ENCODE peak calls at places on chromosomes 5 and 9, in six cellular contexts. U is endothelial cell of umbilical vein, X is aorta, F is body of pancreas, R is HuH-7.5, L is ELF-1. T is an unnamed sample.

GRCh38 chr5:109249126-109249525 is 160.6 kb downstream of the PJA2 start:
- DNase-seq in U (no peak), F (no peak), X (no peak), L (no peak), R (no peak), T (no peak)

GRCh38 chr9:94086961-94087360 is 2.7 kb downstream of the PTPDC1 start:
- DNase-seq in R (no peak), X (no peak), F (no peak), U (no peak), L (no peak), T (no peak)

GRCh38 chr9:38081356-38082108 is 12.5 kb upstream of the SHB start:
- DNase-seq in X (no peak), R (no peak), U (no peak), L (no peak), F (no peak), T (no peak)

GRCh38 chr5:156475831-156476551 is 149.0 kb downstream of the SGCD start:
- DNase-seq in L (peak), X (no peak), U (no peak), F (peak), R (no peak), T (no peak)

GRCh38 chr5:139862313-139862712 is 66.7 kb downstream of the PSD2 start:
- DNase-seq in U (peak), X (no peak), L (no peak), R (no peak), F (no peak), T (no peak)

GRCh38 chr5:147393866-147394265 is 116.0 kb downstream of the DPYSL3 start:
- DNase-seq in L (no peak), R (no peak), X (no peak), U (no peak), F (no peak), T (no peak)

GRCh38 chr5:6525910-6526309 is 77.3 kb downstream of the UBE2QL1 start:
- DNase-seq in F (peak), U (peak), X (no peak), L (peak), R (peak), T (no peak)

GRCh38 chr5:174750720-174751119 is 26.3 kb downstream of the MSX2 start:
- DNase-seq in R (no peak), U (no peak), F (no peak), X (no peak), L (no peak), T (no peak)

GRCh38 chr5:135127604-135128240 is 93.7 kb upstream of the PITX1 start:
- DNase-seq in R (peak), F (no peak), X (no peak), L (peak), U (no peak), T (no peak)

GRCh38 chr9:133761641-133762248 is 23.6 kb upstream of the SARDH start:
- DNase-seq in U (no peak), X (peak), L (no peak), R (no peak), F (no peak), T (no peak)

GRCh38 chr9:122050167-122050566 is 42.9 kb downstream of the TTLL11 start:
- DNase-seq in X (no peak), R (no peak), U (no peak), L (no peak), F (no peak), T (no peak)

GRCh38 chr5:143066556-143067281 is 296.5 kb downstream of the ARHGAP26 start:
- DNase-seq in L (no peak), U (no peak), R (no peak), X (no peak), F (peak), T (no peak)

GRCh38 chr9:129610473-129611301 is 10.2 kb downstream of the C9orf50 start:
- DNase-seq in U (peak), F (peak), X (peak), L (peak), R (peak), T (peak)

GRCh38 chr9:37336150-37336549 is 86.3 kb upstream of the GRHPR start:
- DNase-seq in F (peak), U (no peak), L (no peak), X (no peak), R (no peak), T (no peak)

GRCh38 chr9:73531658-73532057 is 380.0 kb downstream of the ANXA1 start:
- DNase-seq in F (no peak), X (no peak), R (no peak), U (no peak), L (no peak), T (no peak)

GRCh38 chr9:35616681-35617459 is 1.3 kb downstream of the CD72 start:
- DNase-seq in F (peak), L (peak), R (no peak), X (peak), U (peak), T (peak)

GRCh38 chr9:9412241-9412640 is 1200.6 kb downstream of the PTPRD start:
- DNase-seq in U (no peak), L (peak), F (no peak), R (no peak), X (no peak), T (no peak)

GRCh38 chr5:37501152-37501551 is 122.0 kb downstream of the WDR70 start:
- DNase-seq in F (no peak), R (no peak), L (no peak), X (no peak), U (peak), T (no peak)

GRCh38 chr5:126363658-126364057 is 59.6 kb upstream of the GRAMD2B start:
- DNase-seq in F (no peak), X (no peak), L (no peak), U (no peak), R (no peak), T (no peak)

GRCh38 chr5:80934751-80935150 is 25.4 kb upstream of the RASGRF2 start:
- DNase-seq in F (no peak), X (no peak), L (peak), R (no peak), U (no peak), T (no peak)

GRCh38 chr9:97954550-97954989 is 16.6 kb upstream of the HEMGN start:
- DNase-seq in U (peak), L (peak), R (peak), F (peak), X (no peak), T (peak)

GRCh38 chr9:104748359-104749031 is 1.0 kb downstream of the NIPSNAP3A start:
- DNase-seq in F (no peak), U (peak), L (no peak), X (no peak), R (no peak), T (no peak)

GRCh38 chr9:4894076-4894475 is 91.0 kb upstream of the JAK2 start:
- DNase-seq in F (no peak), U (no peak), L (no peak), X (no peak), R (no peak), T (no peak)

GRCh38 chr9:88952976-88953375 is 38.3 kb upstream of the S1PR3 start:
- DNase-seq in X (no peak), F (no peak), R (no peak), U (no peak), L (no peak), T (no peak)

GRCh38 chr5:58136416-58136815 is 323.5 kb downstream of the PLK2 start:
- DNase-seq in R (no peak), U (no peak), F (no peak), L (no peak), X (no peak), T (no peak)

GRCh38 chr9:5787759-5788329 is 45.1 kb downstream of the ERMP1 start:
- DNase-seq in L (no peak), X (no peak), F (no peak), U (no peak), R (no peak), T (no peak)

GRCh38 chr5:17317499-17317898 is 100.1 kb downstream of the BASP1 start:
- DNase-seq in U (no peak), X (no peak), L (no peak), F (no peak), R (no peak), T (no peak)

GRCh38 chr9:101458955-101459631 is 23.5 kb upstream of the ALDOB start:
- DNase-seq in X (no peak), U (peak), R (peak), L (peak), F (peak), T (no peak)

GRCh38 chr5:220008-220407 is 1.9 kb downstream of the SDHA start:
- DNase-seq in L (no peak), U (peak), X (no peak), F (no peak), R (no peak), T (no peak)

GRCh38 chr9:115022760-115023434 is 92.5 kb upstream of the TNFSF8 start:
- DNase-seq in X (no peak), L (no peak), R (no peak), U (no peak), F (no peak), T (no peak)

GRCh38 chr9:4678679-4679267 is 596 bp upstream of the CDC37L1 start:
- DNase-seq in R (no peak), F (peak), L (no peak), U (peak), X (no peak), T (peak)

T was measured in stimulated activated effector memory CD8-positive, alpha-beta T cell treated with anti-CD3 and anti-CD28 coated beads, Interleukin-12 subunit alpha, Interleukin-12 subunit beta, amount 100 ng/mL, for 72 hours.